ENCODE peak calls at places on chromosomes 6 and 20, in nine cellular contexts. N is GM23338, A is endothelial cell, E is RWPE1, Y is epithelial cell of proximal tubule, C is choroid plexus epithelial cell, B is Panc1, Z is neural crest cell, S is progenitor cell of endocrine pancreas. L is an unnamed sample.
A peak's percentile ranks its signal among the peaks of the same experiment; 100 is the strongest.

GRCh38 chr6:3334579-3334978 is 75.8 kb downstream of the PSMG4 start:
- DNase-seq in C (no peak), A (no peak), S (no peak), E (no peak), N (no peak), Y (no peak), B (no peak), Z (no peak), L (no peak)

GRCh38 chr6:89007209-89008001 is 44.0 kb upstream of the RNGTT start:
- DNase-seq in Z (no peak), A (no peak), N (peak; percentile 19), Y (no peak), E (no peak), C (peak; percentile 41), S (no peak), B (no peak), L (no peak)

GRCh38 chr6:148432405-148433195 is 90.0 kb downstream of the SASH1 start:
- DNase-seq in Y (no peak), B (no peak), A (no peak), E (no peak), Z (no peak), N (no peak), S (no peak), C (no peak), L (no peak)

GRCh38 chr6:154297711-154298110 is 58.9 kb downstream of the IPCEF1 start:
- DNase-seq in A (no peak), E (no peak), Y (no peak), S (no peak), N (no peak), Z (no peak), B (no peak), C (peak; percentile 51), L (no peak)

GRCh38 chr6:9593566-9593965 is 821.3 kb downstream of the TFAP2A start:
- DNase-seq in A (no peak), S (no peak), E (no peak), N (no peak), B (no peak), C (no peak), Y (no peak), Z (no peak), L (no peak)

GRCh38 chr20:15547109-15547508 is 1026.1 kb downstream of the KIF16B start:
- DNase-seq in E (no peak), C (no peak), Z (no peak), B (no peak), S (no peak), N (no peak), Y (no peak), A (no peak), L (no peak)

GRCh38 chr20:17916365-17916996 is 52.1 kb downstream of the SNX5 start:
- DNase-seq in C (no peak), E (no peak), A (no peak), N (no peak), Y (no peak), Z (no peak), S (no peak), B (no peak), L (no peak)

GRCh38 chr6:10309826-10310405 is 105.0 kb downstream of the TFAP2A start:
- DNase-seq in B (no peak), S (no peak), C (no peak), A (no peak), Z (no peak), E (no peak), Y (no peak), N (peak; percentile 49), L (no peak)

DNA sequence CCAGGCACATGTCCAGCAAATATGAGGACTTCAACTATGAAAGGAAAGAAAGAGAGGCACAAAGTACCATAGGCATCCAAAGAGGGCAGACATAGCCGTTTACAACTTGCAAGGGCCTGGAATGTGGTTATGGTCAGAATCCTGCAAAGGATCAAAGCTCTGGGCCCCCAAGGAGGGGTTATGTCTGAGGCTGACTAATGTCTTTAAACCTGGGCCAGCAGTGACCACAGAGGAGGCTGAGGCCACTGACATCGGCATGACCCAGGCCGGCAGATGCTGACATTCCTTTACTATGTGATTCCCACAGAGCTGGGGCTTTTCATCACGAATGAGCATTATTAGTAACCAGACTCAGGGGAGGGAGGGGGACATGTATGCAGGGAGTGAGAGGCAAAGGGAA is 861.1 kb downstream of the DHX35 start:
- DNase-seq in S (no peak), Y (no peak), C (peak; percentile 96), A (no peak), B (no peak), N (no peak), E (no peak), Z (no peak), L (no peak)
- TF ChIP-seq CTCF in S (no peak), Y (no peak), C (no peak), A (no peak), B (no peak), N (no peak), E (no peak), Z (no peak), L (no peak)

GRCh38 chr20:48191200-48191599 is 405.9 kb upstream of the SULF2 start:
- DNase-seq in N (no peak), E (peak; percentile 64), C (no peak), B (no peak), S (no peak), Z (no peak), Y (no peak), A (no peak), L (no peak)
- TF ChIP-seq CTCF in N (no peak), E (no peak), C (peak; percentile 9), B (no peak), S (no peak), Z (no peak), Y (peak; percentile 34), A (no peak), L (no peak)

DNA sequence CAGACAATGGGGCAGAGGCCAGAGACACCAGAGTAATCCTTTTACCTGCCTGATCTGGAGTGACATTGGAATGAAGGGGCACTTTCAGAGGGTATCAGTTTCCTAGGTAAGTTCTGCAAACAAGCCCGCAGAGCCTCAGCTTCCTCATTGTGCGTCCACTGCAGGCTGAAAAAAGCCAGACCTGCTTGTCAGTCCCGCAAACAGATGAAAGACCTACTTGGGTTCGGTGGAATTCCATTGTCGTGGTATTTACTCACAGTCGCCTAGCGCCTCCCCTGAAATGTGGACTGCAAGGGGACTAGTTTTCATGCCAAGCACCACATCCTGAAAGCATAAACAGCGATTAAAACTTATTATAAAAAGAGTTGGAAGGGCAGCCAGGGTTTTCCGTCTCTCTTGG is 121.5 kb downstream of the PAX1 start:
- DNase-seq in Z (no peak), E (no peak), B (no peak), N (peak; percentile 73), S (no peak), Y (no peak), A (no peak), C (no peak), L (no peak)
- TF ChIP-seq CTCF in Z (no peak), E (no peak), B (no peak), N (no peak), S (no peak), Y (no peak), A (no peak), C (no peak), L (no peak)

GRCh38 chr6:40990301-40990700 is 48.7 kb downstream of the UNC5CL start:
- DNase-seq in Y (no peak), E (no peak), N (peak; percentile 14), B (no peak), C (no peak), Z (no peak), S (no peak), A (no peak), L (no peak)
- TF ChIP-seq CTCF in Y (peak; percentile 32), E (no peak), N (peak; percentile 25), B (peak; percentile 11), C (peak; percentile 20), Z (no peak), S (no peak), A (no peak), L (no peak)

GRCh38 chr6:150924808-150925654 is 59.5 kb downstream of the MTHFD1L start:
- DNase-seq in Z (no peak), B (no peak), A (no peak), S (no peak), E (no peak), N (peak; percentile 25), C (peak; percentile 68), Y (no peak), L (no peak)
- TF ChIP-seq CTCF in Z (no peak), B (no peak), A (no peak), S (no peak), E (no peak), N (no peak), C (no peak), Y (no peak), L (no peak)

L was measured in GM13976.